ENCODE peak calls at places on chromosomes 3 and 15, in seven cellular contexts. One of them, this sample, is unnamed.
A peak's percentile ranks its signal among the peaks of the same experiment; 100 is the strongest.

GRCh38 chr15:51332211-51333147 is 5.9 kb downstream of the CYP19A1 start:
- DNase-seq in head of caudate nucleus: no peak
- DNase-seq in COLO829: no peak
- DNase-seq in iris pigment epithelial cell: peak; percentile 59
- DNase-seq in GM23338: no peak
- DNase-seq in HTR-8/SVneo: no peak
- DNase-seq in Right ventricle myocardium superior: no peak
- DNase-seq in this sample: no peak

GRCh38 chr3:25455316-25456232 is 27.5 kb downstream of the RARB start:
- DNase-seq in head of caudate nucleus: no peak
- DNase-seq in COLO829: no peak
- DNase-seq in iris pigment epithelial cell: peak; percentile 83
- DNase-seq in GM23338: peak; percentile 9
- DNase-seq in HTR-8/SVneo: peak; percentile 15
- DNase-seq in Right ventricle myocardium superior: peak; percentile 63
- DNase-seq in this sample: no peak

GRCh38 chr15:60370105-60370803 is 27.5 kb downstream of the ANXA2 start:
- DNase-seq in head of caudate nucleus: no peak
- DNase-seq in COLO829: no peak
- DNase-seq in iris pigment epithelial cell: peak; percentile 80
- DNase-seq in GM23338: no peak
- DNase-seq in HTR-8/SVneo: no peak
- DNase-seq in Right ventricle myocardium superior: no peak
- DNase-seq in this sample: no peak

GRCh38 chr15:98599911-98600685 is 48.2 kb upstream of the IGF1R start:
- DNase-seq in head of caudate nucleus: no peak
- DNase-seq in COLO829: no peak
- DNase-seq in iris pigment epithelial cell: peak; percentile 83
- DNase-seq in GM23338: peak; percentile 70
- DNase-seq in HTR-8/SVneo: no peak
- DNase-seq in Right ventricle myocardium superior: peak; percentile 45
- DNase-seq in this sample: peak; percentile 21

GRCh38 chr15:38145671-38146111 is 106.9 kb upstream of the SPRED1 start:
- DNase-seq in head of caudate nucleus: peak; percentile 37
- DNase-seq in COLO829: no peak
- DNase-seq in iris pigment epithelial cell: no peak
- DNase-seq in GM23338: no peak
- DNase-seq in HTR-8/SVneo: no peak
- DNase-seq in Right ventricle myocardium superior: no peak
- DNase-seq in this sample: no peak

GRCh38 chr3:73475717-73476116 is 149.0 kb downstream of the PDZRN3 start:
- DNase-seq in head of caudate nucleus: no peak
- DNase-seq in COLO829: no peak
- DNase-seq in iris pigment epithelial cell: no peak
- DNase-seq in GM23338: no peak
- DNase-seq in HTR-8/SVneo: no peak
- DNase-seq in Right ventricle myocardium superior: no peak
- DNase-seq in this sample: no peak

GRCh38 chr15:50107591-50108408 is 11.2 kb downstream of the ATP8B4 start:
- DNase-seq in head of caudate nucleus: no peak
- DNase-seq in COLO829: no peak
- DNase-seq in iris pigment epithelial cell: no peak
- DNase-seq in GM23338: no peak
- DNase-seq in HTR-8/SVneo: no peak
- DNase-seq in Right ventricle myocardium superior: peak; percentile 59
- DNase-seq in this sample: peak; percentile 68

GRCh38 chr3:12194209-12194608 is 35.5 kb upstream of the TIMP4 start:
- DNase-seq in head of caudate nucleus: no peak
- DNase-seq in COLO829: no peak
- DNase-seq in iris pigment epithelial cell: peak; percentile 96
- DNase-seq in GM23338: no peak
- DNase-seq in HTR-8/SVneo: no peak
- DNase-seq in Right ventricle myocardium superior: no peak
- DNase-seq in this sample: peak; percentile 81

GRCh38 chr15:76823303-76823702 is 81.8 kb downstream of the SCAPER start:
- DNase-seq in head of caudate nucleus: no peak
- DNase-seq in COLO829: no peak
- DNase-seq in iris pigment epithelial cell: no peak
- DNase-seq in GM23338: no peak
- DNase-seq in HTR-8/SVneo: no peak
- DNase-seq in Right ventricle myocardium superior: no peak
- DNase-seq in this sample: no peak

GRCh38 chr15:47218295-47218694 is 499.0 kb upstream of the SEMA6D start:
- DNase-seq in head of caudate nucleus: no peak
- DNase-seq in COLO829: peak; percentile 6
- DNase-seq in iris pigment epithelial cell: no peak
- DNase-seq in GM23338: no peak
- DNase-seq in HTR-8/SVneo: no peak
- DNase-seq in Right ventricle myocardium superior: no peak
- DNase-seq in this sample: no peak

GRCh38 chr15:83993591-83993990 is 242.0 kb upstream of the GOLGA6L4 start:
- DNase-seq in head of caudate nucleus: no peak
- DNase-seq in COLO829: no peak
- DNase-seq in iris pigment epithelial cell: no peak
- DNase-seq in GM23338: peak; percentile 41
- DNase-seq in HTR-8/SVneo: no peak
- DNase-seq in Right ventricle myocardium superior: no peak
- DNase-seq in this sample: no peak

GRCh38 chr3:138062626-138063025 is 52.7 kb downstream of the CLDN18 start:
- DNase-seq in head of caudate nucleus: no peak
- DNase-seq in COLO829: no peak
- DNase-seq in iris pigment epithelial cell: peak; percentile 82
- DNase-seq in GM23338: no peak
- DNase-seq in HTR-8/SVneo: no peak
- DNase-seq in Right ventricle myocardium superior: no peak
- DNase-seq in this sample: no peak

GRCh38 chr15:89756897-89757296 is 5.8 kb upstream of the MESP1 start:
- DNase-seq in head of caudate nucleus: no peak
- DNase-seq in COLO829: no peak
- DNase-seq in iris pigment epithelial cell: no peak
- DNase-seq in GM23338: no peak
- DNase-seq in HTR-8/SVneo: no peak
- DNase-seq in Right ventricle myocardium superior: no peak
- DNase-seq in this sample: no peak

GRCh38 chr3:113695426-113695817 is 1.0 kb downstream of the USF3 start:
- DNase-seq in head of caudate nucleus: no peak
- DNase-seq in COLO829: no peak
- DNase-seq in iris pigment epithelial cell: peak; percentile 60
- DNase-seq in GM23338: no peak
- DNase-seq in HTR-8/SVneo: peak; percentile 35
- DNase-seq in Right ventricle myocardium superior: no peak
- DNase-seq in this sample: no peak

GRCh38 chr3:156150434-156151066 is 30.2 kb downstream of the KCNAB1 start:
- DNase-seq in head of caudate nucleus: peak; percentile 40
- DNase-seq in COLO829: peak; percentile 66
- DNase-seq in iris pigment epithelial cell: peak; percentile 67
- DNase-seq in GM23338: peak; percentile 80
- DNase-seq in HTR-8/SVneo: peak; percentile 27
- DNase-seq in Right ventricle myocardium superior: no peak
- DNase-seq in this sample: no peak

GRCh38 chr15:25501828-25502446 is 63.1 kb upstream of the UBE3A start:
- DNase-seq in head of caudate nucleus: no peak
- DNase-seq in COLO829: peak; percentile 19
- DNase-seq in iris pigment epithelial cell: peak; percentile 32
- DNase-seq in GM23338: peak; percentile 82
- DNase-seq in HTR-8/SVneo: no peak
- DNase-seq in Right ventricle myocardium superior: no peak
- DNase-seq in this sample: no peak

GRCh38 chr15:70178335-70179084 is 80.8 kb upstream of the TLE3 start:
- DNase-seq in head of caudate nucleus: no peak
- DNase-seq in COLO829: no peak
- DNase-seq in iris pigment epithelial cell: no peak
- DNase-seq in GM23338: no peak
- DNase-seq in HTR-8/SVneo: no peak
- DNase-seq in Right ventricle myocardium superior: no peak
- DNase-seq in this sample: no peak

GRCh38 chr3:70854108-70854507 is 541.7 kb upstream of the MDFIC2 start:
- DNase-seq in head of caudate nucleus: no peak
- DNase-seq in COLO829: no peak
- DNase-seq in iris pigment epithelial cell: no peak
- DNase-seq in GM23338: peak; percentile 26
- DNase-seq in HTR-8/SVneo: no peak
- DNase-seq in Right ventricle myocardium superior: no peak
- DNase-seq in this sample: no peak

GRCh38 chr15:60695713-60696522 is 217.0 kb upstream of the ICE2 start:
- DNase-seq in head of caudate nucleus: no peak
- DNase-seq in COLO829: no peak
- DNase-seq in iris pigment epithelial cell: peak; percentile 64
- DNase-seq in GM23338: no peak
- DNase-seq in HTR-8/SVneo: no peak
- DNase-seq in Right ventricle myocardium superior: no peak
- DNase-seq in this sample: no peak

GRCh38 chr15:85839637-85840036 is 44.9 kb upstream of the KLHL25 start:
- DNase-seq in head of caudate nucleus: no peak
- DNase-seq in COLO829: no peak
- DNase-seq in iris pigment epithelial cell: no peak
- DNase-seq in GM23338: no peak
- DNase-seq in HTR-8/SVneo: no peak
- DNase-seq in Right ventricle myocardium superior: no peak
- DNase-seq in this sample: no peak

GRCh38 chr15:66496951-66497501 is 536 bp downstream of the SNAPC5 start:
- DNase-seq in head of caudate nucleus: no peak
- DNase-seq in COLO829: no peak
- DNase-seq in iris pigment epithelial cell: no peak
- DNase-seq in GM23338: no peak
- DNase-seq in HTR-8/SVneo: no peak
- DNase-seq in Right ventricle myocardium superior: no peak
- DNase-seq in this sample: no peak

GRCh38 chr3:53618524-53618906 is 124.1 kb downstream of the CACNA1D start:
- DNase-seq in head of caudate nucleus: no peak
- DNase-seq in COLO829: no peak
- DNase-seq in iris pigment epithelial cell: no peak
- DNase-seq in GM23338: no peak
- DNase-seq in HTR-8/SVneo: no peak
- DNase-seq in Right ventricle myocardium superior: no peak
- DNase-seq in this sample: no peak

GRCh38 chr3:76044601-76045600 is 259.6 kb upstream of the ZNF717 start:
- DNase-seq in head of caudate nucleus: peak; percentile 23
- DNase-seq in COLO829: no peak
- DNase-seq in iris pigment epithelial cell: peak; percentile 66
- DNase-seq in GM23338: peak; percentile 72
- DNase-seq in HTR-8/SVneo: no peak
- DNase-seq in Right ventricle myocardium superior: no peak
- DNase-seq in this sample: no peak

GRCh38 chr15:31171731-31172130 is 70.2 kb upstream of the TRPM1 start:
- DNase-seq in head of caudate nucleus: no peak
- DNase-seq in COLO829: no peak
- DNase-seq in iris pigment epithelial cell: no peak
- DNase-seq in GM23338: no peak
- DNase-seq in HTR-8/SVneo: no peak
- DNase-seq in Right ventricle myocardium superior: no peak
- DNase-seq in this sample: no peak

GRCh38 chr3:169914321-169914720 is 2.9 kb downstream of the SAMD7 start:
- DNase-seq in head of caudate nucleus: no peak
- DNase-seq in COLO829: peak; percentile 13
- DNase-seq in iris pigment epithelial cell: peak; percentile 32
- DNase-seq in GM23338: no peak
- DNase-seq in HTR-8/SVneo: no peak
- DNase-seq in Right ventricle myocardium superior: no peak
- DNase-seq in this sample: no peak

GRCh38 chr3:78610462-78611125 is 1157.2 kb downstream of the ROBO1 start:
- DNase-seq in head of caudate nucleus: no peak
- DNase-seq in COLO829: no peak
- DNase-seq in iris pigment epithelial cell: peak; percentile 80
- DNase-seq in GM23338: no peak
- DNase-seq in HTR-8/SVneo: no peak
- DNase-seq in Right ventricle myocardium superior: no peak
- DNase-seq in this sample: no peak

GRCh38 chr3:10463191-10464067 is 42.0 kb downstream of the ATP2B2 start:
- DNase-seq in head of caudate nucleus: no peak
- DNase-seq in COLO829: no peak
- DNase-seq in iris pigment epithelial cell: no peak
- DNase-seq in GM23338: no peak
- DNase-seq in HTR-8/SVneo: no peak
- DNase-seq in Right ventricle myocardium superior: no peak
- DNase-seq in this sample: no peak

GRCh38 chr15:58980351-58980939 is 7.0 kb upstream of the RNF111 start:
- DNase-seq in head of caudate nucleus: no peak
- DNase-seq in COLO829: no peak
- DNase-seq in iris pigment epithelial cell: peak; percentile 45
- DNase-seq in GM23338: peak; percentile 52
- DNase-seq in HTR-8/SVneo: no peak
- DNase-seq in Right ventricle myocardium superior: no peak
- DNase-seq in this sample: no peak

GRCh38 chr3:10142707-10143560 is 1.4 kb downstream of the VHL start:
- DNase-seq in head of caudate nucleus: no peak
- DNase-seq in COLO829: no peak
- DNase-seq in iris pigment epithelial cell: peak; percentile 36
- DNase-seq in GM23338: peak; percentile 54
- DNase-seq in HTR-8/SVneo: no peak
- DNase-seq in Right ventricle myocardium superior: no peak
- DNase-seq in this sample: no peak

GRCh38 chr3:118785415-118785814 is 249.2 kb downstream of the IGSF11 start:
- DNase-seq in head of caudate nucleus: no peak
- DNase-seq in COLO829: no peak
- DNase-seq in iris pigment epithelial cell: no peak
- DNase-seq in GM23338: no peak
- DNase-seq in HTR-8/SVneo: no peak
- DNase-seq in Right ventricle myocardium superior: no peak
- DNase-seq in this sample: no peak

GRCh38 chr3:62875103-62876002 is at the start of gene CADPS:
- DNase-seq in head of caudate nucleus: peak; percentile 40
- DNase-seq in COLO829: no peak
- DNase-seq in iris pigment epithelial cell: no peak
- DNase-seq in GM23338: peak; percentile 78
- DNase-seq in HTR-8/SVneo: no peak
- DNase-seq in Right ventricle myocardium superior: peak; percentile 37
- DNase-seq in this sample: no peak

GRCh38 chr15:49721091-49721490 is 100.2 kb downstream of the DTWD1 start:
- DNase-seq in head of caudate nucleus: no peak
- DNase-seq in COLO829: no peak
- DNase-seq in iris pigment epithelial cell: no peak
- DNase-seq in GM23338: no peak
- DNase-seq in HTR-8/SVneo: no peak
- DNase-seq in Right ventricle myocardium superior: no peak
- DNase-seq in this sample: no peak

GRCh38 chr15:69096197-69096596 is 64.2 kb upstream of the GLCE start:
- DNase-seq in head of caudate nucleus: no peak
- DNase-seq in COLO829: no peak
- DNase-seq in iris pigment epithelial cell: no peak
- DNase-seq in GM23338: no peak
- DNase-seq in HTR-8/SVneo: no peak
- DNase-seq in Right ventricle myocardium superior: peak; percentile 50
- DNase-seq in this sample: no peak

GRCh38 chr15:84599906-84600305 is 903 bp upstream of the ZSCAN2 start:
- DNase-seq in head of caudate nucleus: no peak
- DNase-seq in COLO829: no peak
- DNase-seq in iris pigment epithelial cell: no peak
- DNase-seq in GM23338: peak; percentile 35
- DNase-seq in HTR-8/SVneo: no peak
- DNase-seq in Right ventricle myocardium superior: no peak
- DNase-seq in this sample: no peak

GRCh38 chr15:48493084-48493762 is 152.3 kb downstream of the FBN1 start:
- DNase-seq in head of caudate nucleus: no peak
- DNase-seq in COLO829: no peak
- DNase-seq in iris pigment epithelial cell: peak; percentile 91
- DNase-seq in GM23338: no peak
- DNase-seq in HTR-8/SVneo: peak; percentile 12
- DNase-seq in Right ventricle myocardium superior: no peak
- DNase-seq in this sample: no peak

GRCh38 chr3:194150252-194150934 is 14.4 kb downstream of the HES1 start:
- DNase-seq in head of caudate nucleus: no peak
- DNase-seq in COLO829: no peak
- DNase-seq in iris pigment epithelial cell: peak; percentile 39
- DNase-seq in GM23338: no peak
- DNase-seq in HTR-8/SVneo: no peak
- DNase-seq in Right ventricle myocardium superior: no peak
- DNase-seq in this sample: no peak

GRCh38 chr15:89740137-89740536 is 10.9 kb downstream of the MESP1 start:
- DNase-seq in head of caudate nucleus: peak; percentile 27
- DNase-seq in COLO829: peak; percentile 80
- DNase-seq in iris pigment epithelial cell: peak; percentile 66
- DNase-seq in GM23338: peak; percentile 90
- DNase-seq in HTR-8/SVneo: peak; percentile 83
- DNase-seq in Right ventricle myocardium superior: no peak
- DNase-seq in this sample: peak; percentile 43

This sample was measured in GM12878.